ENCODE peak calls at places on chromosome 1, in seven cellular contexts. F is H9, E is H1, M is neuronal stem cell, B is IMR-90, Q is trophoblast cell, W is mesenchymal stem cell. Z is an unnamed sample.

GRCh38 chr1:109901508-109902145 is 9.0 kb upstream of the CSF1 start:
- DNase-seq in F (no peak), E (no peak), M (no peak), B (no peak), Q (no peak), W (no peak), Z (no peak)

GRCh38 chr1:109185357-109185756 is 28.4 kb upstream of the SARS1 start:
- DNase-seq in F (no peak), E (no peak), M (no peak), B (peak), Q (no peak), W (no peak), Z (no peak)

GRCh38 chr1:185996211-185996610 is 262.0 kb downstream of the HMCN1 start:
- DNase-seq in F (no peak), E (no peak), M (no peak), B (peak), Q (peak), W (peak), Z (no peak)

GRCh38 chr1:71828431-71829012 is 453.8 kb downstream of the NEGR1 start:
- DNase-seq in F (no peak), E (no peak), M (peak), B (no peak), Q (no peak), W (no peak), Z (no peak)

GRCh38 chr1:235093013-235093618 is 35.5 kb downstream of the TOMM20 start:
- DNase-seq in F (peak), E (no peak), M (no peak), B (peak), Q (peak), W (peak), Z (peak)

GRCh38 chr1:220527279-220528048 is 472 bp upstream of the MARK1 start:
- DNase-seq in F (peak), E (no peak), M (peak), B (no peak), Q (no peak), W (peak), Z (peak)

GRCh38 chr1:234770031-234770795 is 160.2 kb upstream of the IRF2BP2 start:
- DNase-seq in F (no peak), E (no peak), M (no peak), B (no peak), Q (no peak), W (no peak), Z (no peak)

GRCh38 chr1:193260056-193260750 is 73.8 kb upstream of the B3GALT2 start:
- DNase-seq in F (no peak), E (no peak), M (no peak), B (peak), Q (no peak), W (no peak), Z (no peak)

GRCh38 chr1:26500488-26501175 is 28.4 kb downstream of the HMGN2 start:
- DNase-seq in F (peak), E (peak), M (peak), B (peak), Q (peak), W (peak), Z (peak)

GRCh38 chr1:48552420-48552819 is 80.4 kb upstream of the SPATA6 start:
- DNase-seq in F (peak), E (no peak), M (no peak), B (no peak), Q (no peak), W (no peak), Z (peak)

GRCh38 chr1:182332256-182332655 is 59.3 kb downstream of the GLUL start:
- DNase-seq in F (no peak), E (no peak), M (no peak), B (no peak), Q (no peak), W (no peak), Z (no peak)

GRCh38 chr1:18575620-18576019 is 55.0 kb upstream of the PAX7 start:
- DNase-seq in F (peak), E (peak), M (peak), B (peak), Q (peak), W (peak), Z (peak)

GRCh38 chr1:9655127-9655723 is 3.7 kb downstream of the PIK3CD start:
- DNase-seq in F (no peak), E (no peak), M (no peak), B (no peak), Q (no peak), W (no peak), Z (no peak)

DNA sequence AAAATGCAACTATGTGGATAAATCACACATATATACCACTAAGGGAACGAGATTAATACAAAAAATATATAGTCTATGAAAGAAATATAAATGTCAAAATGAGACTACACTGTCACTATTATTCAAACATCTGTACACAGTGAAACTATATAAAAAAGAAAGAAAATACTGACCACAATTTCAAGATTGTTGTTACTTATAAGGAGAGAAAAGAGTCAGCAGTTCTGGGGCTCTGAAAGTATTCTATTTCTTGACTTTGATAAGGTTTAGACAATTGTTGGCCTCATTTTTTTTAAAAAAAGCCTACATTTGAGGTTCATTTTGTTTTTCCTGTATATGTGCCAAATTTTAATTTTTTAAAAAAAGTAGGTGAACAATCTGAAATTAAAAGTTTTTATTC is 319.3 kb upstream of the CHRM3 start:
- DNase-seq in F (no peak), E (no peak), M (no peak), B (no peak), Q (no peak), W (no peak), Z (no peak)
- H2AK5ac ChIP-seq in F (no peak), E (no peak), M (no peak), B (no peak), Q (no peak), W (no peak), Z (no peak)

GRCh38 chr1:40823971-40824370 is 38.2 kb downstream of the CITED4 start:
- DNase-seq in F (no peak), E (no peak), M (no peak), B (no peak), Q (no peak), W (no peak), Z (no peak)

GRCh38 chr1:40824591-40825429 is 37.4 kb downstream of the CITED4 start:
- DNase-seq in F (no peak), E (no peak), M (peak), B (peak), Q (no peak), W (peak), Z (peak)

GRCh38 chr1:40822890-40823289 is 39.3 kb downstream of the CITED4 start:
- DNase-seq in F (no peak), E (no peak), M (no peak), B (no peak), Q (no peak), W (no peak), Z (no peak)

GRCh38 chr1:40823345-40823744 is 38.8 kb downstream of the CITED4 start:
- DNase-seq in F (no peak), E (no peak), M (no peak), B (no peak), Q (no peak), W (no peak), Z (no peak)

DNA sequence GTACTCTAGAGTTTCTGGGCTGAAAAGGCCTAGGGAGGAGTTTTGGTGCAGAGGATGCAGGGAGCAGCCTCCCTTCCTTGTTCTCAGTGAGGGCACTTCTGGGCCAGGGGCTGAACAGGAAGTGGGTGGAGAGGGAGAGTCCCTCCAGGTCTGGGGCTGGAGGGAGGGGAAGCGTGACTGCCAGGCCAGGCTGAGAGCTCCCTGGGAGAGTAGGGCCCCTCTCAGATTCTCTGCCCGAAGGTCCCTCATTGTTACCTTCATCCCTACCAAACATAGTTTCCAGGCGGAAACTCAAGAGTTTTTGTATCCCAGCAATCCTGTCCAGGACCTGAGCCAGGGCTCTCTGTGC is 36.8 kb downstream of the CITED4 start:
- DNase-seq in F (peak), E (no peak), M (no peak), B (no peak), Q (no peak), W (no peak), Z (peak)
- H2AK5ac ChIP-seq in F (no peak), E (peak), M (peak), B (peak), Q (no peak), W (peak), Z (peak)

GRCh38 chr1:245663841-245664240 is 509.1 kb downstream of the KIF26B start:
- DNase-seq in F (no peak), E (no peak), M (no peak), B (no peak), Q (no peak), W (no peak), Z (no peak)
- H2AK5ac ChIP-seq in F (no peak), E (no peak), M (no peak), B (no peak), Q (no peak), W (no peak), Z (no peak)

GRCh38 chr1:160780398-160780755 is 15.6 kb upstream of the LY9 start:
- DNase-seq in F (no peak), E (no peak), M (no peak), B (no peak), Q (no peak), W (no peak), Z (no peak)

GRCh38 chr1:160778976-160779375 is 17.0 kb upstream of the LY9 start:
- DNase-seq in F (no peak), E (no peak), M (no peak), B (no peak), Q (no peak), W (no peak), Z (no peak)

GRCh38 chr1:160779662-160780397 is 16.1 kb upstream of the LY9 start:
- DNase-seq in F (peak), E (peak), M (no peak), B (no peak), Q (no peak), W (peak), Z (peak)

GRCh38 chr1:160781129-160781808 is 14.7 kb upstream of the LY9 start:
- DNase-seq in F (no peak), E (no peak), M (no peak), B (no peak), Q (peak), W (no peak), Z (no peak)

GRCh38 chr1:160781914-160782689 is 13.9 kb upstream of the LY9 start:
- DNase-seq in F (no peak), E (no peak), M (no peak), B (no peak), Q (no peak), W (no peak), Z (no peak)
- H2AK5ac ChIP-seq in F (no peak), E (peak), M (no peak), B (no peak), Q (peak), W (no peak), Z (no peak)

GRCh38 chr1:157956754-157957153 is 36.7 kb upstream of the KIRREL1 start:
- DNase-seq in F (no peak), E (no peak), M (no peak), B (no peak), Q (no peak), W (no peak), Z (no peak)
- H2AK5ac ChIP-seq in F (no peak), E (no peak), M (no peak), B (no peak), Q (no peak), W (no peak), Z (no peak)

GRCh38 chr1:113759341-113760101 is at the start of gene PHTF1:
- DNase-seq in F (peak), E (peak), M (peak), B (peak), Q (peak), W (peak), Z (peak)

GRCh38 chr1:113765306-113765705 is 6.0 kb upstream of the PHTF1 start:
- DNase-seq in F (no peak), E (no peak), M (no peak), B (peak), Q (no peak), W (no peak), Z (no peak)

GRCh38 chr1:113761937-113762336 is 2.7 kb upstream of the PHTF1 start:
- DNase-seq in F (no peak), E (no peak), M (no peak), B (no peak), Q (no peak), W (no peak), Z (no peak)

GRCh38 chr1:113760102-113760804 is 967 bp upstream of the PHTF1 start:
- DNase-seq in F (no peak), E (no peak), M (no peak), B (no peak), Q (no peak), W (no peak), Z (peak)

GRCh38 chr1:113763651-113764050 is 4.4 kb upstream of the PHTF1 start:
- DNase-seq in F (no peak), E (no peak), M (no peak), B (no peak), Q (no peak), W (no peak), Z (no peak)
- H2AK5ac ChIP-seq in F (no peak), E (no peak), M (no peak), B (no peak), Q (no peak), W (no peak), Z (no peak)